ENCODE peak calls at places on chromosomes 13 and 19, in five cellular contexts. One of them, this sample, is unnamed.

GRCh38 chr13:76903544-76904162 is 17.4 kb upstream of the KCTD12 start:
- DNase-seq in left ventricle myocardium inferior: peak; percentile 33
- DNase-seq in tibial artery: peak; percentile 69
- DNase-seq in ovary: peak; percentile 23
- DNase-seq in PC-9: peak; percentile 49
- DNase-seq in this sample: no peak

GRCh38 chr19:9913237-9914000 is 22.9 kb downstream of the OLFM2 start:
- DNase-seq in ovary: no peak
- DNase-seq in PC-9: no peak
- DNase-seq in left ventricle myocardium inferior: peak; percentile 25
- DNase-seq in tibial artery: no peak
- DNase-seq in this sample: peak; percentile 64

GRCh38 chr19:33702606-33703437 is 81.1 kb downstream of the CHST8 start:
- DNase-seq in tibial artery: no peak
- DNase-seq in left ventricle myocardium inferior: no peak
- DNase-seq in ovary: no peak
- DNase-seq in PC-9: no peak
- DNase-seq in this sample: peak; percentile 47

GRCh38 chr19:912181-913079 is 589 bp downstream of the R3HDM4 start:
- DNase-seq in ovary: peak; percentile 51
- DNase-seq in tibial artery: no peak
- DNase-seq in left ventricle myocardium inferior: no peak
- DNase-seq in PC-9: no peak
- DNase-seq in this sample: peak; percentile 86

GRCh38 chr13:98338312-98338711 is 161.2 kb upstream of the RNF113B start:
- DNase-seq in PC-9: no peak
- DNase-seq in tibial artery: no peak
- DNase-seq in left ventricle myocardium inferior: no peak
- DNase-seq in ovary: no peak
- DNase-seq in this sample: no peak

GRCh38 chr13:29922281-29922821 is 71.9 kb upstream of the UBL3 start:
- DNase-seq in ovary: no peak
- DNase-seq in tibial artery: no peak
- DNase-seq in PC-9: peak; percentile 66
- DNase-seq in left ventricle myocardium inferior: no peak
- DNase-seq in this sample: no peak

GRCh38 chr19:4368128-4368820 is 24.9 kb downstream of the MPND start:
- DNase-seq in left ventricle myocardium inferior: no peak
- DNase-seq in ovary: no peak
- DNase-seq in PC-9: no peak
- DNase-seq in tibial artery: no peak
- DNase-seq in this sample: peak; percentile 77

GRCh38 chr13:46556380-46556779 is 3.4 kb downstream of the LRCH1 start:
- DNase-seq in ovary: no peak
- DNase-seq in tibial artery: no peak
- DNase-seq in PC-9: no peak
- DNase-seq in left ventricle myocardium inferior: no peak
- DNase-seq in this sample: no peak

GRCh38 chr19:962683-963385 is 21.3 kb upstream of the WDR18 start:
- DNase-seq in ovary: no peak
- DNase-seq in tibial artery: no peak
- DNase-seq in left ventricle myocardium inferior: no peak
- DNase-seq in PC-9: no peak
- DNase-seq in this sample: peak; percentile 66

GRCh38 chr13:20375871-20376270 is 143.8 kb upstream of the GJB6 start:
- DNase-seq in left ventricle myocardium inferior: no peak
- DNase-seq in ovary: no peak
- DNase-seq in PC-9: no peak
- DNase-seq in tibial artery: no peak
- DNase-seq in this sample: no peak

GRCh38 chr19:14558370-14559066 is 13.3 kb downstream of the NDUFB7 start:
- DNase-seq in ovary: no peak
- DNase-seq in PC-9: no peak
- DNase-seq in tibial artery: no peak
- DNase-seq in left ventricle myocardium inferior: peak; percentile 41
- DNase-seq in this sample: no peak

GRCh38 chr13:59088716-59089115 is 1075.0 kb downstream of the DIAPH3 start:
- DNase-seq in tibial artery: no peak
- DNase-seq in PC-9: no peak
- DNase-seq in ovary: no peak
- DNase-seq in left ventricle myocardium inferior: no peak
- DNase-seq in this sample: no peak

GRCh38 chr13:109816112-109816978 is 30.0 kb upstream of the IRS2 start:
- DNase-seq in PC-9: peak; percentile 40
- DNase-seq in tibial artery: no peak
- DNase-seq in ovary: no peak
- DNase-seq in left ventricle myocardium inferior: no peak
- DNase-seq in this sample: no peak

GRCh38 chr19:15180451-15181390 is 20.1 kb downstream of the NOTCH3 start:
- DNase-seq in left ventricle myocardium inferior: peak; percentile 46
- DNase-seq in PC-9: no peak
- DNase-seq in tibial artery: no peak
- DNase-seq in ovary: no peak
- DNase-seq in this sample: no peak

GRCh38 chr19:52094526-52094925 is 1.0 kb downstream of the ZNF841 start:
- DNase-seq in left ventricle myocardium inferior: no peak
- DNase-seq in ovary: no peak
- DNase-seq in PC-9: no peak
- DNase-seq in tibial artery: no peak
- DNase-seq in this sample: no peak

GRCh38 chr13:113935523-113935922 is 38.4 kb downstream of the C13orf46 start:
- DNase-seq in ovary: no peak
- DNase-seq in left ventricle myocardium inferior: no peak
- DNase-seq in PC-9: no peak
- DNase-seq in tibial artery: no peak
- DNase-seq in this sample: peak; percentile 33

GRCh38 chr19:17681505-17682125 is 6.5 kb downstream of the UNC13A start:
- DNase-seq in ovary: peak; percentile 44
- DNase-seq in PC-9: no peak
- DNase-seq in tibial artery: no peak
- DNase-seq in left ventricle myocardium inferior: peak; percentile 31
- DNase-seq in this sample: peak; percentile 82

GRCh38 chr13:50521750-50522149 is 321.7 kb downstream of the DLEU7 start:
- DNase-seq in tibial artery: no peak
- DNase-seq in left ventricle myocardium inferior: no peak
- DNase-seq in ovary: peak; percentile 19
- DNase-seq in PC-9: no peak
- DNase-seq in this sample: no peak

GRCh38 chr19:45971260-45971902 is 2.3 kb downstream of the NOVA2 start:
- DNase-seq in tibial artery: no peak
- DNase-seq in left ventricle myocardium inferior: peak; percentile 41
- DNase-seq in ovary: no peak
- DNase-seq in PC-9: no peak
- DNase-seq in this sample: no peak

GRCh38 chr13:97386832-97387486 is 47.0 kb upstream of the RAP2A start:
- DNase-seq in tibial artery: no peak
- DNase-seq in left ventricle myocardium inferior: no peak
- DNase-seq in PC-9: no peak
- DNase-seq in ovary: no peak
- DNase-seq in this sample: no peak

GRCh38 chr13:103282571-103283450 is 216.6 kb upstream of the SLC10A2 start:
- DNase-seq in PC-9: peak; percentile 98
- DNase-seq in tibial artery: no peak
- DNase-seq in ovary: no peak
- DNase-seq in left ventricle myocardium inferior: no peak
- DNase-seq in this sample: no peak

GRCh38 chr19:618247-618619 is 15.1 kb downstream of the POLRMT start:
- DNase-seq in ovary: no peak
- DNase-seq in left ventricle myocardium inferior: no peak
- DNase-seq in tibial artery: no peak
- DNase-seq in PC-9: no peak
- DNase-seq in this sample: no peak

GRCh38 chr13:49517461-49517860 is 21.7 kb downstream of the PHF11 start:
- DNase-seq in left ventricle myocardium inferior: no peak
- DNase-seq in ovary: no peak
- DNase-seq in tibial artery: no peak
- DNase-seq in PC-9: no peak
- DNase-seq in this sample: no peak

GRCh38 chr13:28313579-28313978 is 175.2 kb downstream of the PAN3 start:
- DNase-seq in PC-9: no peak
- DNase-seq in ovary: no peak
- DNase-seq in left ventricle myocardium inferior: no peak
- DNase-seq in tibial artery: no peak
- DNase-seq in this sample: no peak

GRCh38 chr13:51523082-51523518 is 61.2 kb upstream of the WDFY2 start:
- DNase-seq in ovary: no peak
- DNase-seq in PC-9: peak; percentile 55
- DNase-seq in tibial artery: peak; percentile 39
- DNase-seq in left ventricle myocardium inferior: no peak
- DNase-seq in this sample: no peak

GRCh38 chr13:62512194-62513141 is 1096.8 kb upstream of the PCDH20 start:
- DNase-seq in left ventricle myocardium inferior: no peak
- DNase-seq in PC-9: no peak
- DNase-seq in ovary: no peak
- DNase-seq in tibial artery: no peak
- DNase-seq in this sample: peak; percentile 37

GRCh38 chr19:56838930-56839664 is 1.4 kb downstream of the PEG3 start:
- DNase-seq in ovary: peak; percentile 94
- DNase-seq in left ventricle myocardium inferior: peak; percentile 96
- DNase-seq in tibial artery: peak; percentile 100
- DNase-seq in PC-9: no peak
- DNase-seq in this sample: peak; percentile 99

GRCh38 chr19:56837492-56837891 is 3.0 kb downstream of the PEG3 start:
- DNase-seq in ovary: peak; percentile 76
- DNase-seq in left ventricle myocardium inferior: peak; percentile 75
- DNase-seq in tibial artery: peak; percentile 71
- DNase-seq in PC-9: no peak
- DNase-seq in this sample: peak; percentile 94

GRCh38 chr19:56838680-56838929 is 1.9 kb downstream of the PEG3 start:
- DNase-seq in tibial artery: no peak
- DNase-seq in PC-9: no peak
- DNase-seq in left ventricle myocardium inferior: no peak
- DNase-seq in ovary: no peak
- DNase-seq in this sample: no peak

GRCh38 chr19:56837004-56837403 is 3.5 kb downstream of the PEG3 start:
- DNase-seq in left ventricle myocardium inferior: no peak
- DNase-seq in ovary: peak; percentile 34
- DNase-seq in PC-9: no peak
- DNase-seq in tibial artery: no peak
- DNase-seq in this sample: no peak

DNA sequence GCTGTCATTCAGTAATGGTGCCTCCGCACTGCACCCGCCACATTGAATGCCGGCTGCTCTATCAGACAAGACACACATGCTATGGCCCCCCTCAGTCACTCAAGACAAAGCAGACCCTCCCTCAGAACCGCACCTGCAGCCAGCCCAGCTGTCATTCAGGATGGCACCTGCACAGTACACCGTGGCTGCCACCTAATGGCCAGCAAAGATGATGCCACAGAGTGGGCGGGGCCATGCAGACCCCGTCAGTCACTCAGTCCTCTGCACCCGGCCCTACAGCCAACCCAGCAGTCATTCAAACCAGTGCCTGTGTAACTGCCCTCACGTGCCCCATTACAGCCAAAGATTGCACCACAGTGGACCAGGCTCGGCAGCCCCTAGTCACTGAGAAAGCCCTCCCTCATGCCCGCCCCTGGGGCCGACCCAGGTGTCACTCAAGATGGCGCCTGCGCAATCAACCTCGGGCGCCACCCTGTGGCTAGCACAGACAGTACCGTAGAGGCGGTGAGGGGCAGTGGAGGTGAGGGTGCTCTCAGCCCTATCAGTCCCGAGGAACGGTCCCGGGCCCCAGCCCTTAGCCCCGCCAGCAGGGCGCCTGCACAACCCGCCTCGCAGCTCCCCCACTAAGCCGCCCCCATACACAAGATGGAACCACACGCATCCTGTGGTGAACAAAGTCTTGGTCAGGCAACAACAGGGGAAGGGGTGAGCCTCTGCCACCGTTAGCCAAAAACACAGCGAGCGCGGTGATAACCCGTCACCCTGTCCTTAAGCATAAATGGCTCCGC is 2.4 kb downstream of the PEG3 start:
- DNase-seq in PC-9: no peak
- DNase-seq in left ventricle myocardium inferior: peak; percentile 66
- DNase-seq in tibial artery: peak; percentile 80
- DNase-seq in ovary: peak; percentile 57
- DNase-seq in this sample: peak; percentile 91
- TF ChIP-seq CTCF in PC-9: no peak
- TF ChIP-seq CTCF in left ventricle myocardium inferior: peak; percentile 61
- TF ChIP-seq CTCF in tibial artery: peak; percentile 46
- TF ChIP-seq CTCF in ovary: peak; percentile 35
- TF ChIP-seq CTCF in this sample: peak; percentile 25

DNA sequence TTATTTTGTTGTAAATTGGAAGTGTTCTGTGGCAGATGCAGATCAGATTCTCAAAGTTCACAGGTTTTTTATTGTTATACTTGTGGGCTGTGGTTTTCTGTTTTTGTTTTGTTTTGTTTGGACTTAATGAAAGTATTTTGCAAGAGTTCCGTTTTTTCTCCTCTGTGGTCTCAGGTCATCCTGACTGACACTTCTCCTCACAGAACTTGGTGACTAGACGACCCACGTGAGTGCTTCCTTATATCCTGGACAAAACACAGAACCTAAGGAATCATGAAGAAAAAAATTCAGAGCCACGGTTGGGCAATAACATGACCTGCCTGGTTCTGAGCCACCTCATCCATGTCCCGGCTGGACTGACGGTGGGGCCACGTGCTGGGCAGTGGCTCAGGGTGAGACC is 2.5 kb upstream of the RFPL4AL1 start:
- DNase-seq in left ventricle myocardium inferior: no peak
- DNase-seq in PC-9: no peak
- DNase-seq in ovary: no peak
- DNase-seq in tibial artery: no peak
- DNase-seq in this sample: no peak
- H3K9me3 ChIP-seq in left ventricle myocardium inferior: no peaks in the 10 kb centered on the region
- H3K9me3 ChIP-seq in PC-9: no peaks in the 10 kb centered on the region
- H3K9me3 ChIP-seq in ovary: no peaks in the 10 kb centered on the region
- H3K9me3 ChIP-seq in tibial artery: no peaks in the 10 kb centered on the region
- H3K9me3 ChIP-seq in this sample: no peaks in the 10 kb centered on the region

DNA sequence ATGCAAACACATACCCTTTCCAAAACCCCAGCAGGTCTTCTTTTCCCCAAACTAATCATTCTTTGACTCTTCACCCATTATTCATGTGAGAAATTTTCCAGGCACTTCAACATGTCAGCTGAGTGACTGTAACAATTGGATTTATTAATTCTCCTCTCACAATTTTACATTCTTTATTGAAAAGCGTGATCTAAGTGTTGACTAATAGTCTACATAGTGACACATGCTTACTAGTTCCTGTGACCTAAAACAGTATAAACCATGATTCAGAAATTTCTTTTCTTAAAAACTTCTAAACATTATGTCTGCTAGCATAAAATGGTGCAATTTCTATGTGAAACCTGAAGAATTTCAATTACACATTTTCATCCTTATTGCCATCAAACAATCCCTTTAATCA is 532.3 kb downstream of the GPC5 start:
- DNase-seq in left ventricle myocardium inferior: no peak
- DNase-seq in ovary: no peak
- DNase-seq in PC-9: no peak
- DNase-seq in tibial artery: no peak
- DNase-seq in this sample: no peak
- H3K4me1 ChIP-seq in left ventricle myocardium inferior: peaks cover 6% of the 10 kb centered on the region
- H3K4me1 ChIP-seq in ovary: no peaks in the 10 kb centered on the region
- H3K4me1 ChIP-seq in PC-9: no peaks in the 10 kb centered on the region
- H3K4me1 ChIP-seq in tibial artery: no peaks in the 10 kb centered on the region
- H3K4me1 ChIP-seq in this sample: no peaks in the 10 kb centered on the region

DNA sequence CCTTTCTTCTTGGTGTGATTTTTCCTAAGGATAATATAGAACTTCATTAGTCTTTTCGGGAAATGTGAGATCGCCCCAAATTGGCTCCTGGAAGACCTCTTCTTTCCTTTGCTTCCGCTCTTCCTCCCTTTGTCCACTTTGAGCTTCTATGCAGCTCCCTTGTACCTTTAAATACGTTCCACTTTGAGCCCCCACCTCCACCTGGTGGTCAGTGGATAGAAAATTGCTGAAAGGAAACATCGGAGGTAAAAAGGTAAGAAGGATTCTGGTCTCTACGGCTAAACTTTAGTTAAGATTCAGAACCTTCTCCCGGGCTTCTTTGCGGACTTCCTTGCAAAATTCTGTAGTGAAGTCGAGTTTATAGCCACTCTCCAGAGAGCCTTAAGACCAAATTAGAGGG is 55.0 kb upstream of the TM9SF2 start:
- DNase-seq in PC-9: no peak
- DNase-seq in tibial artery: no peak
- DNase-seq in left ventricle myocardium inferior: no peak
- DNase-seq in ovary: no peak
- DNase-seq in this sample: no peak
- TF ChIP-seq CTCF in PC-9: no peak
- TF ChIP-seq CTCF in tibial artery: no peak
- TF ChIP-seq CTCF in left ventricle myocardium inferior: no peak
- TF ChIP-seq CTCF in ovary: no peak
- TF ChIP-seq CTCF in this sample: no peak

This sample was measured in kidney.